ENCODE peak calls at places on chromosomes 2 and 18, in seven cellular contexts. P, N, T, D, E, Y and U are unnamed samples.

GRCh38 chr2:232094883-232095282 is 133.4 kb downstream of the DIS3L2 start:
- DNase-seq in D (no peak), E (no peak), N (no peak), T (no peak), Y (no peak), P (no peak), U (no peak)

GRCh38 chr18:35646449-35646848 is 64.9 kb downstream of the GALNT1 start:
- DNase-seq in E (no peak), D (no peak), T (no peak), Y (no peak), N (no peak), P (no peak), U (no peak)

GRCh38 chr18:36665952-36666351 is 162.8 kb downstream of the TPGS2 start:
- DNase-seq in D (no peak), N (no peak), P (no peak), Y (no peak), E (no peak), T (no peak), U (no peak)

GRCh38 chr2:84493494-84493893 is 22.8 kb upstream of the DNAH6 start:
- DNase-seq in E (no peak), T (no peak), D (no peak), Y (no peak), P (peak; percentile 76), N (no peak), U (no peak)

GRCh38 chr2:168009900-168010299 is 237.5 kb downstream of the STK39 start:
- DNase-seq in N (no peak), D (no peak), Y (no peak), E (no peak), T (peak; percentile 33), P (no peak), U (no peak)

GRCh38 chr2:224865016-224865415 is 148.9 kb upstream of the CCDC195 start:
- DNase-seq in T (no peak), E (no peak), D (no peak), Y (no peak), N (no peak), P (peak; percentile 17), U (no peak)

GRCh38 chr2:85181093-85181685 is 48.0 kb downstream of the TCF7L1 start:
- DNase-seq in D (no peak), T (no peak), N (no peak), E (no peak), Y (no peak), P (no peak), U (no peak)

GRCh38 chr2:33806041-33806440 is 206.9 kb upstream of the FAM98A start:
- DNase-seq in Y (no peak), E (no peak), T (no peak), P (no peak), D (no peak), N (no peak), U (no peak)

GRCh38 chr2:74006424-74006823 is 21.7 kb downstream of the TET3 start:
- DNase-seq in P (no peak), N (no peak), T (no peak), Y (no peak), E (no peak), D (no peak), U (no peak)

GRCh38 chr2:233839447-233839820 is 14.9 kb downstream of the HJURP start:
- DNase-seq in N (no peak), Y (no peak), D (no peak), T (no peak), P (no peak), E (no peak), U (peak; percentile 8)

GRCh38 chr2:124380350-124380749 is 355.3 kb downstream of the CNTNAP5 start:
- DNase-seq in T (no peak), P (no peak), E (no peak), Y (no peak), D (no peak), N (no peak), U (no peak)

GRCh38 chr2:241975593-241976284 is 106.2 kb downstream of the RTP5 start:
- DNase-seq in D (no peak), E (no peak), Y (no peak), T (no peak), N (no peak), P (peak; percentile 5), U (no peak)

GRCh38 chr18:33656889-33657288 is 78.9 kb downstream of the ASXL3 start:
- DNase-seq in D (no peak), Y (no peak), P (no peak), T (no peak), N (no peak), E (no peak), U (no peak)

GRCh38 chr2:10424051-10424450 is 24.1 kb downstream of the ODC1 start:
- DNase-seq in N (no peak), Y (no peak), E (no peak), T (no peak), D (no peak), P (peak; percentile 99), U (no peak)

GRCh38 chr2:223107825-223108224 is 55.8 kb downstream of the KCNE4 start:
- DNase-seq in E (no peak), P (no peak), Y (no peak), D (no peak), N (no peak), T (no peak), U (no peak)

GRCh38 chr2:181970160-181970794 is 15.4 kb upstream of the PPP1R1C start:
- DNase-seq in Y (peak; percentile 10), N (no peak), T (no peak), E (peak; percentile 75), D (no peak), P (peak; percentile 11), U (no peak)

GRCh38 chr2:211093743-211094303 is 537.4 kb downstream of the CPS1 start:
- DNase-seq in D (no peak), T (no peak), E (peak; percentile 11), Y (no peak), P (peak; percentile 39), N (no peak), U (no peak)

GRCh38 chr2:55233658-55233940 is 1.1 kb downstream of the RPS27A start:
- DNase-seq in E (no peak), P (no peak), Y (peak; percentile 15), T (no peak), N (no peak), D (no peak), U (no peak)

GRCh38 chr2:30115141-30115980 is 31.4 kb upstream of the YPEL5 start:
- DNase-seq in N (no peak), Y (peak; percentile 86), T (peak; percentile 42), E (peak; percentile 92), P (peak; percentile 91), D (no peak), U (peak; percentile 37)

GRCh38 chr2:86079981-86080911 is 25.4 kb downstream of the POLR1A start:
- DNase-seq in P (peak; percentile 85), Y (peak; percentile 92), T (peak; percentile 36), D (peak; percentile 48), N (peak; percentile 66), E (peak; percentile 91), U (peak; percentile 78)

GRCh38 chr2:172449916-172450550 is 22.6 kb downstream of the ITGA6 start:
- DNase-seq in Y (no peak), E (no peak), T (no peak), P (no peak), D (no peak), N (no peak), U (no peak)

GRCh38 chr2:6653281-6653750 is 212.4 kb downstream of the CMPK2 start:
- DNase-seq in N (no peak), Y (no peak), E (no peak), T (no peak), P (no peak), D (no peak), U (no peak)

GRCh38 chr18:1578505-1578904 is 673.8 kb downstream of the ADCYAP1 start:
- DNase-seq in Y (no peak), P (no peak), D (no peak), E (no peak), T (no peak), N (no peak), U (no peak)

GRCh38 chr2:33494877-33495641 is 18.6 kb downstream of the RASGRP3 start:
- DNase-seq in D (no peak), N (no peak), Y (no peak), P (no peak), E (no peak), T (no peak), U (no peak)